ENCODE peak calls at places on chromosomes 16 and 17, in eight cellular contexts. M is left ventricle myocardium inferior, U is esophagus squamous epithelium, H is WERI-Rb-1, X is lower leg skin, E is AG09319, O is foreskin fibroblast, Q is AG10803. V is an unnamed sample.

GRCh38 chr16:85105475-85105874 is 6.8 kb downstream of the CIBAR2 start:
- DNase-seq in M (no peak), U (no peak), H (no peak), X (no peak), E (no peak), O (no peak), Q (no peak), V (no peak)

GRCh38 chr17:27264068-27264812 is 29.7 kb upstream of the WSB1 start:
- DNase-seq in M (no peak), U (no peak), H (no peak), X (no peak), E (no peak), O (no peak), Q (no peak), V (no peak)

GRCh38 chr17:17084317-17084835 is 42.1 kb downstream of the MPRIP start:
- DNase-seq in M (no peak), U (no peak), H (no peak), X (no peak), E (no peak), O (no peak), Q (no peak), V (no peak)

GRCh38 chr17:64146418-64147109 is 16.6 kb upstream of the ERN1 start:
- DNase-seq in M (peak; percentile 60), U (no peak), H (peak; percentile 63), X (peak; percentile 65), E (peak; percentile 27), O (no peak), Q (peak; percentile 74), V (peak; percentile 26)

GRCh38 chr16:75073551-75074414 is 42.8 kb downstream of the LDHD start:
- DNase-seq in M (no peak), U (no peak), H (no peak), X (no peak), E (no peak), O (no peak), Q (no peak), V (no peak)

GRCh38 chr16:80664798-80665197 is 124.0 kb downstream of the DYNLRB2 start:
- DNase-seq in M (no peak), U (no peak), H (no peak), X (no peak), E (no peak), O (no peak), Q (no peak), V (no peak)

GRCh38 chr17:73697872-73698271 is 53.6 kb upstream of the SDK2 start:
- DNase-seq in M (no peak), U (no peak), H (peak; percentile 6), X (no peak), E (no peak), O (no peak), Q (no peak), V (no peak)

GRCh38 chr17:17728550-17729251 is 47.4 kb downstream of the RAI1 start:
- DNase-seq in M (no peak), U (no peak), H (no peak), X (no peak), E (no peak), O (no peak), Q (no peak), V (no peak)

GRCh38 chr17:65572581-65573282 is 11.3 kb upstream of the AXIN2 start:
- DNase-seq in M (no peak), U (no peak), H (no peak), X (no peak), E (no peak), O (no peak), Q (no peak), V (no peak)

GRCh38 chr17:78883533-78884131 is 19.4 kb downstream of the CEP295NL start:
- DNase-seq in M (peak; percentile 78), U (no peak), H (peak; percentile 59), X (peak; percentile 88), E (peak; percentile 88), O (peak; percentile 98), Q (peak; percentile 97), V (peak; percentile 63)

GRCh38 chr17:34254146-34254545 is 939 bp upstream of the CCL2 start:
- DNase-seq in M (no peak), U (no peak), H (no peak), X (peak; percentile 36), E (peak; percentile 44), O (peak; percentile 65), Q (peak; percentile 96), V (no peak)

GRCh38 chr16:84315422-84315821 is 20.7 kb downstream of the WFDC1 start:
- DNase-seq in M (no peak), U (no peak), H (no peak), X (no peak), E (no peak), O (no peak), Q (peak; percentile 22), V (no peak)

GRCh38 chr17:58136669-58137279 is 11.4 kb upstream of the OR4D1 start:
- DNase-seq in M (no peak), U (no peak), H (no peak), X (no peak), E (no peak), O (no peak), Q (no peak), V (peak; percentile 24)

GRCh38 chr16:28931801-28932225 is at the start of gene CD19:
- DNase-seq in M (no peak), U (no peak), H (no peak), X (no peak), E (no peak), O (no peak), Q (no peak), V (no peak)

GRCh38 chr16:87041732-87042131 is 275.5 kb downstream of the C16orf95 start:
- DNase-seq in M (no peak), U (no peak), H (no peak), X (no peak), E (no peak), O (no peak), Q (no peak), V (no peak)

GRCh38 chr17:27873746-27874145 is 19.4 kb downstream of the LYRM9 start:
- DNase-seq in M (no peak), U (no peak), H (no peak), X (peak; percentile 34), E (no peak), O (peak; percentile 15), Q (peak; percentile 29), V (no peak)

GRCh38 chr17:12296120-12296727 is 275.5 kb downstream of the MAP2K4 start:
- DNase-seq in M (peak; percentile 20), U (no peak), H (no peak), X (no peak), E (no peak), O (no peak), Q (no peak), V (peak; percentile 8)

GRCh38 chr17:79977711-79978544 is 57.7 kb downstream of the TBC1D16 start:
- DNase-seq in M (no peak), U (no peak), H (peak; percentile 48), X (no peak), E (no peak), O (no peak), Q (no peak), V (no peak)

GRCh38 chr17:37506678-37507077 is 17.0 kb downstream of the DUSP14 start:
- DNase-seq in M (no peak), U (no peak), H (peak; percentile 86), X (no peak), E (no peak), O (peak; percentile 20), Q (no peak), V (peak; percentile 57)
- TF ChIP-seq CTCF in M (peak; percentile 49), U (peak; percentile 32), H (peak; percentile 84), X (no peak), E (peak; percentile 27), O (peak; percentile 57), Q (peak; percentile 49), V (peak; percentile 69)

GRCh38 chr17:41930009-41930832 is at the start of gene ODAD4:
- DNase-seq in M (peak; percentile 98), U (peak; percentile 62), H (peak; percentile 99), X (peak; percentile 94), E (peak; percentile 93), O (peak; percentile 97), Q (peak; percentile 98), V (peak; percentile 95)
- TF ChIP-seq CTCF in M (peak; percentile 64), U (peak; percentile 33), H (peak; percentile 61), X (no peak), E (peak; percentile 44), O (peak; percentile 38), Q (peak; percentile 57), V (no peak)

GRCh38 chr17:81118308-81119221 is 46.7 kb upstream of the PVALEF start:
- DNase-seq in M (no peak), U (no peak), H (no peak), X (no peak), E (no peak), O (no peak), Q (no peak), V (no peak)

GRCh38 chr17:81117672-81118198 is 47.6 kb upstream of the PVALEF start:
- DNase-seq in M (no peak), U (no peak), H (no peak), X (no peak), E (no peak), O (no peak), Q (no peak), V (no peak)

GRCh38 chr17:81120695-81121621 is 44.3 kb upstream of the PVALEF start:
- DNase-seq in M (no peak), U (no peak), H (no peak), X (no peak), E (no peak), O (no peak), Q (no peak), V (no peak)

GRCh38 chr17:81120149-81120484 is 45.2 kb upstream of the PVALEF start:
- DNase-seq in M (no peak), U (no peak), H (no peak), X (no peak), E (no peak), O (no peak), Q (no peak), V (no peak)

DNA sequence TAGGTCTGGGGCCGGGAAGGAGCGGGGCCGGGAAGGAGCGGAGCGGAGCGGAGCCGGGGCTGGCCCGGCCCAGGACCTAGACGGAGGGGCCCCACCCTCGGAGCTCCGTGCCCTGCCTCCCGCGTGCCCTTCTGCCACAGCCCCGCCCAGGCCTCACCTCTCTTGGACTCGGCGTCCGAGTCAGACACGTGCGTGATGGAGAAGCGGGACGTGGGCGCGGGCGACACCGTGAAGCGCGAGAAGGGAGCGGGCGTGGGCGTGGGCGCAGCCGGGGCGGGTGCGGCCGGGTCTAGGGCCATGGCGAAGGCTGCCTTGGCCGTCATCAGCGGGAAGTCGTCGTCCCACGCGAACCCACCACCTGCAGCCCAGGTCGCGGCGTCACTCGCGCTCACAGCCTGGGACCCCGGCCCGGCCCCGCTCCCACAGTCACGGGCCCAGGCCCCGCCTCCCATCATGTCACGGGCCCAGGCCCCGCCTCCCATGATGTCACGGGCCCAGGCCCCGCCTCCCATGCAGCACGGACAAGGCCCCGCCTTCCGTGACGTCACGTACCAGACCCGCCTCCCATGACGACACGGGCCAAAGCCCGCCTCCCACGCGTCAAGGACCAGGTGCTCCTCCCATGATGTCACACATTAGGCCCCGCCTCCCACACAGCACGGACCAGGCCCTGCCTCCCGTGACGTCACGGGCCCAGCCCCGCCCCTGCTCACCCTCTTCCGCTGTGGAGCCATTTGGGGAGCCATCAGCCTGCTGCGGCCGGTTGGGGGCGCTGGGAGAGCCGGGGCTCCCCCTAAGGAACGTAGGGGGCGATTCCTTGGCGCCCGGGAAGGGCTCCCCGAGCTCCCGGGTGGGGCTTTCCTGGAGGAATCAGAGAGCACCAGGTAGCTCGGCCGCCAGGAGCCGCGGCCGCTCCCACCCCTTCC is 45.8 kb upstream of the PVALEF start:
- DNase-seq in M (peak; percentile 65), U (peak; percentile 39), H (peak; percentile 98), X (peak; percentile 60), E (peak; percentile 57), O (peak; percentile 96), Q (peak; percentile 84), V (peak; percentile 96)
- TF ChIP-seq CTCF in M (no peak), U (no peak), H (no peak), X (no peak), E (no peak), O (peak; percentile 3), Q (no peak), V (no peak)

GRCh38 chr17:14737984-14738651 is 437.2 kb downstream of the HS3ST3B1 start:
- DNase-seq in M (peak; percentile 24), U (peak; percentile 13), H (peak; percentile 44), X (peak; percentile 71), E (peak; percentile 89), O (peak; percentile 96), Q (peak; percentile 99), V (no peak)
- TF ChIP-seq CTCF in M (no peak), U (peak; percentile 33), H (peak; percentile 64), X (no peak), E (peak; percentile 34), O (peak; percentile 33), Q (peak; percentile 65), V (no peak)